ENCODE peak calls at places on chromosomes 6 and 20, in nine cellular contexts. H is PC-3, U is GM23338, X is GM23248, O is OCI-LY7, A is hepatocyte, Q is MM.1S, B is SK-N-SH, P is HCT116. F is an unnamed sample. For H3K36me3, the result is how much of the 10 kb centered on the place peaks cover.

GRCh38 chr20:56207656-56208055 is 40.9 kb upstream of the MC3R start:
- DNase-seq in H (no peak), U (no peak), X (no peak), O (no peak), A (no peak), Q (no peak), B (no peak), P (no peak), F (no peak)

GRCh38 chr20:18657575-18657974 is 69.7 kb downstream of the DTD1 start:
- DNase-seq in H (no peak), U (no peak), X (peak), O (no peak), A (no peak), Q (no peak), B (no peak), P (no peak), F (no peak)

GRCh38 chr6:148716811-148717210 is 30.0 kb upstream of the UST start:
- DNase-seq in H (no peak), U (no peak), X (peak), O (no peak), A (no peak), Q (no peak), B (no peak), P (no peak), F (no peak)

GRCh38 chr6:158649289-158650143 is at the start of gene SYTL3:
- DNase-seq in H (no peak), U (no peak), X (peak), O (peak), A (no peak), Q (peak), B (no peak), P (no peak), F (no peak)

GRCh38 chr20:17610566-17611289 is 40.9 kb downstream of the DSTN start:
- DNase-seq in H (no peak), U (peak), X (no peak), O (no peak), A (no peak), Q (peak), B (peak), P (no peak), F (no peak)

GRCh38 chr6:35370799-35371493 is 28.6 kb downstream of the PPARD start:
- DNase-seq in H (no peak), U (no peak), X (peak), O (peak), A (no peak), Q (no peak), B (no peak), P (no peak), F (no peak)

GRCh38 chr6:72639920-72640621 is 18.2 kb downstream of the KCNQ5 start:
- DNase-seq in H (no peak), U (no peak), X (no peak), O (no peak), A (no peak), Q (no peak), B (no peak), P (no peak), F (no peak)

GRCh38 chr6:144285548-144285797 is 338 bp downstream of the UTRN start:
- DNase-seq in H (peak), U (no peak), X (no peak), O (no peak), A (no peak), Q (peak), B (peak), P (no peak), F (no peak)

GRCh38 chr20:57205625-57206219 is 60.7 kb downstream of the BMP7 start:
- DNase-seq in H (peak), U (no peak), X (peak), O (no peak), A (peak), Q (no peak), B (no peak), P (peak), F (no peak)

DNA sequence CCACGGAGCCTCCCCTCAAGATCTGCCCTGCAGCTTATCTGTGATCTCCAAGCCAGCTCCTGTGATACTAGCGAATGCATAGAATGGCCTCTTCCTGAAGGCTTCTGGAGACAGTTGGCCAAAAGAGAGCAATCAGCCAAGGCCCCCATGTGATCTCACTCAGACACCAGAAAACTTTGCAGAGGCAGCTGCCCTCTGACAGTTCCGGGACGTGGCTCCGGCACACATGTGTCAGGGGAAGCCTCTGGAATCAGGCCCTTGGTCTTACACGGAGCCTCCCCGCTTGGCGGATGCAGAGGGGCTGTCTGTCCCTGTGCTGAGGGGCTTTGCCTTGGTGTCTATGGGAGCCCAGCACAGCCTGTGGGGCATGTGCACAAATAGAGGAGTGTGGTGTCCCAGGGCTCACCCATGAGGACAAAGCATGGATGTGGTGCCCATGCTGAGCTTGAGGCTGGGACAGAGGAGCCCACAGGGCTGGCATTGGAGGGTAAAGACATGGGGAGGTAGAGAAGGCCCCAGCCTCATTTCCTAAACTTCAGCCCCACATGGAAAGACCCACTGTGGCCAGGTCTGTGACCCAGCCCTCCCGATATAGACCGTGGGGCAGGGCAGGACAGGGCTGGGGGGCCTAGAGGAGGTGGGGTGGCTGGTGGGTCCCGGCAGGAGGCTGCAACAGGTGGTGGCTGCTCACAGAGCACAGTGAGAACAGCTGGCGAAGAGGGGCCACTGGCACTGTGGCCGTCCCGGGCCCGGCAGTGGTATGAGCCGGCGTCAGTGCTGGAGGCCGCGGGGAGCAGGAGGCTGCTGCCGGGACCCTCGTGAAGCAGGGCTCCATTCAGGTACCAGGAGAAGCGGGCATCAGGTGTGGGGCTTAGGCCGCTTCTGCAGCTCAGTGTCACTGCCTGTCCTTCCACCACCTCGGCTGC is 13.6 kb downstream of the SIGLEC1 start:
- DNase-seq in H (no peak), U (no peak), X (peak), O (no peak), A (no peak), Q (no peak), B (no peak), P (no peak), F (no peak)
- H3K36me3 ChIP-seq in H (under half), U (under half), X (under half), O (under half), A (under half), Q (under half), B (under half), P (under half), F (under half)

DNA sequence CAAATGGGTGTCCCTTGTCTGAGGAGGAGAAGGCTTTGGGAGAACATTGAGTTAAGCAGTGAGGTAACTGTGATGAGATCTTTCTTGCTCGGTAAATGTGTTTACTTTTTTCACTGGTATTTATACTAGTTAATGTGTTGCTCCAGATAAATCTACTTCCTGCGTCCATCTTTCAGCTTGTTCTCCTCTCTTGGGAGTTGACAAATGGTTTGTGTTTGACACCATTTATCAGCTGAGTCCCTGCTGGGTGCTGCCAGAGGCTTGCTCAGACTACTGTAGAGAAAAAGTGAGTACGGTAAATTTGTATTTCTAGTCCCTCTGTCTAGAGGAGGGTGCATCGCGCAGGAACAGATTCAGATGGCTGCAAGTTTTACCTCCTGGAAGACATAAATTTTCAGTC is 8.3 kb upstream of the PRDM1 start:
- DNase-seq in H (no peak), U (no peak), X (no peak), O (no peak), A (no peak), Q (no peak), B (no peak), P (no peak), F (no peak)
- TF ChIP-seq EZH2phosphoT487 in H (no peak), U (no peak), X (no peak), O (no peak), A (no peak), Q (no peak), B (no peak), P (no peak), F (no peak)

GRCh38 chr20:25453035-25453810 is 45.8 kb downstream of the GINS1 start:
- DNase-seq in H (peak), U (no peak), X (peak), O (no peak), A (no peak), Q (no peak), B (peak), P (no peak), F (no peak)

GRCh38 chr20:25457886-25458680 is 50.6 kb downstream of the GINS1 start:
- DNase-seq in H (no peak), U (no peak), X (no peak), O (no peak), A (no peak), Q (no peak), B (no peak), P (no peak), F (no peak)

GRCh38 chr20:25459111-25459830 is 51.8 kb downstream of the GINS1 start:
- DNase-seq in H (no peak), U (no peak), X (no peak), O (no peak), A (no peak), Q (no peak), B (no peak), P (no peak), F (no peak)

GRCh38 chr20:25452333-25452732 is 44.9 kb downstream of the GINS1 start:
- DNase-seq in H (no peak), U (no peak), X (no peak), O (no peak), A (no peak), Q (no peak), B (no peak), P (no peak), F (no peak)

GRCh38 chr20:25454153-25454900 is 46.9 kb downstream of the GINS1 start:
- DNase-seq in H (no peak), U (no peak), X (no peak), O (no peak), A (no peak), Q (no peak), B (no peak), P (no peak), F (no peak)
- H3K36me3 ChIP-seq in H (under half), U (under half), X (under half), O (under half), A (under half), Q (under half), B (under half), P (under half), F (under half)

GRCh38 chr6:27893836-27894807 is 18.1 kb downstream of the OR2B2 start:
- DNase-seq in H (peak), U (peak), X (peak), O (peak), A (peak), Q (peak), B (peak), P (peak), F (peak)

GRCh38 chr6:27896398-27896796 is 15.8 kb downstream of the OR2B2 start:
- DNase-seq in H (no peak), U (no peak), X (no peak), O (no peak), A (no peak), Q (no peak), B (no peak), P (no peak), F (no peak)

GRCh38 chr6:27899543-27899942 is 12.7 kb downstream of the OR2B2 start:
- DNase-seq in H (no peak), U (no peak), X (no peak), O (no peak), A (no peak), Q (no peak), B (no peak), P (no peak), F (no peak)

GRCh38 chr6:27894839-27895762 is 17.1 kb downstream of the OR2B2 start:
- DNase-seq in H (peak), U (peak), X (peak), O (peak), A (peak), Q (peak), B (peak), P (peak), F (peak)

GRCh38 chr6:27897580-27898206 is 14.5 kb downstream of the OR2B2 start:
- DNase-seq in H (no peak), U (no peak), X (no peak), O (no peak), A (no peak), Q (no peak), B (no peak), P (no peak), F (no peak)
- TF ChIP-seq EZH2phosphoT487 in H (no peak), U (no peak), X (no peak), O (no peak), A (no peak), Q (no peak), B (no peak), P (no peak), F (no peak)

GRCh38 chr20:10661261-10661660 is 12.5 kb downstream of the JAG1 start:
- DNase-seq in H (no peak), U (no peak), X (no peak), O (no peak), A (no peak), Q (no peak), B (no peak), P (no peak), F (no peak)

GRCh38 chr20:10659651-10660601 is 13.9 kb downstream of the JAG1 start:
- DNase-seq in H (no peak), U (peak), X (no peak), O (no peak), A (peak), Q (no peak), B (no peak), P (no peak), F (no peak)

GRCh38 chr20:10660661-10661060 is 13.1 kb downstream of the JAG1 start:
- DNase-seq in H (no peak), U (no peak), X (peak), O (no peak), A (no peak), Q (no peak), B (no peak), P (no peak), F (no peak)

GRCh38 chr20:10662661-10663458 is 10.9 kb downstream of the JAG1 start:
- DNase-seq in H (no peak), U (no peak), X (no peak), O (no peak), A (no peak), Q (no peak), B (no peak), P (no peak), F (no peak)

GRCh38 chr20:10662151-10662550 is 11.6 kb downstream of the JAG1 start:
- DNase-seq in H (no peak), U (no peak), X (no peak), O (no peak), A (no peak), Q (no peak), B (no peak), P (no peak), F (no peak)
- H3K36me3 ChIP-seq in H (half or more), U (under half), X (under half), O (under half), A (under half), Q (under half), B (half or more), P (half or more), F (under half)

GRCh38 chr6:39453236-39453635 is 130.7 kb upstream of the KCNK16 start:
- DNase-seq in H (no peak), U (no peak), X (no peak), O (no peak), A (no peak), Q (no peak), B (no peak), P (no peak), F (no peak)
- TF ChIP-seq EZH2phosphoT487 in H (no peak), U (no peak), X (no peak), O (no peak), A (no peak), Q (no peak), B (no peak), P (no peak), F (no peak)

DNA sequence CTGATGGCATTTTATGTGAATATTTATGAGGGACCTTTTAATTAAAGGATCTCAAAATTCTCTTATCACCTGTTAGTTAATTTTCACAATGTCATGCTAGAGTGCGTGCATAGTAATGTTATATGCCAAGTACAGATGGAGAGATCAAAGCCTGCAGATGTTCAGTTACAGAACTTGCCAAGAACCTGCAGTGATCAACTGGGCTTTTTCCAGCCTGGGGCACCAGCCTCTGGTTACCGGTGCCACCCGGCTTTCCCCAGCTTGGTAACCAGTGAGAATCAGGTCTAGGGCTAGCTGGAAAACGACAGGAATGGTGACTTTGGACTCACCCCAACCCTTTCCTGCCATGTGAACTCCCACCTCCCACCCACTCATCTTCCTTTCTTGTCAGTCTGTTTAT is 91.8 kb downstream of the CAP2 start:
- DNase-seq in H (no peak), U (no peak), X (no peak), O (no peak), A (no peak), Q (no peak), B (no peak), P (no peak), F (no peak)
- H3K36me3 ChIP-seq in H (under half), U (under half), X (under half), O (under half), A (under half), Q (under half), B (under half), P (under half), F (under half)

GRCh38 chr6:168344338-168344737 is 24.8 kb upstream of the DACT2 start:
- DNase-seq in H (no peak), U (no peak), X (no peak), O (no peak), A (no peak), Q (no peak), B (no peak), P (no peak), F (no peak)

GRCh38 chr6:168342626-168343025 is 23.0 kb upstream of the DACT2 start:
- DNase-seq in H (peak), U (no peak), X (no peak), O (no peak), A (no peak), Q (no peak), B (no peak), P (no peak), F (no peak)

GRCh38 chr6:168341280-168341679 is 21.7 kb upstream of the DACT2 start:
- DNase-seq in H (no peak), U (no peak), X (no peak), O (no peak), A (no peak), Q (no peak), B (no peak), P (no peak), F (no peak)

GRCh38 chr6:168345266-168345665 is 25.7 kb upstream of the DACT2 start:
- DNase-seq in H (no peak), U (no peak), X (no peak), O (no peak), A (no peak), Q (no peak), B (no peak), P (no peak), F (no peak)

GRCh38 chr6:168343239-168344167 is 23.9 kb upstream of the DACT2 start:
- DNase-seq in H (no peak), U (no peak), X (no peak), O (no peak), A (no peak), Q (no peak), B (no peak), P (no peak), F (no peak)
- TF ChIP-seq EZH2phosphoT487 in H (no peak), U (no peak), X (no peak), O (no peak), A (no peak), Q (no peak), B (no peak), P (no peak), F (no peak)

DNA sequence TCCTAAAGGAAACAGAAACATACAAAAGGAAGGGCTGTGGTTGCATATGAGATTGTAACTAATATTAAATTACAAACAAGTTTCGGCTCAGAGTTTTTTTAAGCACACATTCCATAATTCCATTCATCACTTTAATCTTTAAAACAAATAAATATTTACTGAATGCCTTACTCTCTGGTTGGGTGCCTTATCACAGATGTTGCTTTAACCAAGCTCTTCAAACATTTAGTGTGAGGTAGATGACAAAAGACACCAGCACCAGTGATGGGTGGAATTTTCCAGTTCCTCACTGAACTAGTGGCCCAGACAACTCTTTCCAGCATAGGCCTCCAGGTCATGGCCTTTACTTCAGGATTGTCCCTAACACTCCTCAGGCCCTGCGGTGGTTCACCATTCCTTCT is 58.7 kb downstream of the ARHGAP18 start:
- DNase-seq in H (no peak), U (no peak), X (no peak), O (no peak), A (no peak), Q (peak), B (no peak), P (no peak), F (no peak)
- H3K36me3 ChIP-seq in H (under half), U (under half), X (under half), O (under half), A (under half), Q (under half), B (under half), P (under half), F (under half)

GRCh38 chr6:67129780-67130179 is 1422.8 kb upstream of the EYS start:
- DNase-seq in H (no peak), U (peak), X (no peak), O (no peak), A (no peak), Q (no peak), B (no peak), P (no peak), F (peak)
- TF ChIP-seq EZH2phosphoT487 in H (no peak), U (no peak), X (no peak), O (no peak), A (no peak), Q (no peak), B (no peak), P (no peak), F (no peak)

F was measured in neural progenitor cell.